ENCODE peak calls at places on chromosomes 16 and 17, in six cellular contexts. P, H, S, Z, L and X are unnamed samples.

GRCh38 chr17:78706271-78706915 is 75.7 kb downstream of the CYTH1 start:
- DNase-seq in P (no peak), H (no peak), S (no peak), Z (no peak), L (no peak), X (peak; percentile 58)

GRCh38 chr17:40615295-40615988 is 32.2 kb downstream of the SMARCE1 start:
- DNase-seq in P (peak; percentile 77), H (peak; percentile 92), S (peak; percentile 46), Z (peak; percentile 90), L (peak; percentile 18), X (peak; percentile 47)

GRCh38 chr16:65534121-65534528 is 412.3 kb upstream of the CDH11 start:
- DNase-seq in P (no peak), H (no peak), S (no peak), Z (no peak), L (no peak), X (peak; percentile 43)

GRCh38 chr16:13150181-13150885 is 248.9 kb downstream of the SHISA9 start:
- DNase-seq in P (no peak), H (no peak), S (no peak), Z (no peak), L (no peak), X (no peak)

GRCh38 chr16:55651841-55652824 is 3.7 kb upstream of the SLC6A2 start:
- DNase-seq in P (no peak), H (no peak), S (no peak), Z (peak; percentile 18), L (no peak), X (no peak)

GRCh38 chr16:86941731-86942468 is 363.6 kb downstream of the FOXL1 start:
- DNase-seq in P (no peak), H (no peak), S (no peak), Z (no peak), L (no peak), X (no peak)

GRCh38 chr17:74972107-74972972 is at the start of gene HID1:
- DNase-seq in P (peak; percentile 91), H (peak; percentile 74), S (no peak), Z (peak; percentile 93), L (peak; percentile 68), X (no peak)

GRCh38 chr16:58125781-58126335 is 3.3 kb downstream of the CFAP20 start:
- DNase-seq in P (no peak), H (peak; percentile 26), S (peak; percentile 46), Z (no peak), L (no peak), X (no peak)

GRCh38 chr16:30368122-30368791 is 2.0 kb downstream of the TBC1D10B start:
- DNase-seq in P (no peak), H (no peak), S (peak; percentile 72), Z (no peak), L (no peak), X (peak; percentile 59)

GRCh38 chr17:37527249-37527851 is 37.7 kb downstream of the DUSP14 start:
- DNase-seq in P (peak; percentile 40), H (peak; percentile 79), S (peak; percentile 63), Z (no peak), L (peak; percentile 14), X (peak; percentile 70)

GRCh38 chr16:54051821-54052220 is 234.8 kb downstream of the IRX3 start:
- DNase-seq in P (no peak), H (no peak), S (no peak), Z (no peak), L (no peak), X (no peak)

GRCh38 chr17:54239291-54239690 is 416.6 kb downstream of the KIF2B start:
- DNase-seq in P (no peak), H (no peak), S (no peak), Z (no peak), L (no peak), X (no peak)

GRCh38 chr17:50259484-50260324 is 14.6 kb upstream of the TMEM92 start:
- DNase-seq in P (no peak), H (no peak), S (no peak), Z (peak; percentile 29), L (no peak), X (no peak)

GRCh38 chr17:70865993-70866804 is 696.9 kb downstream of the KCNJ2 start:
- DNase-seq in P (no peak), H (no peak), S (no peak), Z (no peak), L (no peak), X (no peak)

GRCh38 chr17:46771601-46772012 is 46.9 kb downstream of the WNT3 start:
- DNase-seq in P (no peak), H (peak; percentile 66), S (peak; percentile 28), Z (peak; percentile 72), L (peak; percentile 58), X (no peak)

GRCh38 chr17:45060824-45061605 is at the start of gene NMT1:
- DNase-seq in P (peak; percentile 94), H (peak; percentile 100), S (peak; percentile 100), Z (peak; percentile 100), L (peak; percentile 100), X (peak; percentile 99)

GRCh38 chr16:85916141-85916890 is 17.4 kb downstream of the IRF8 start:
- DNase-seq in P (no peak), H (no peak), S (no peak), Z (no peak), L (no peak), X (no peak)

GRCh38 chr17:63436523-63437110 is 9.5 kb downstream of the CYB561 start:
- DNase-seq in P (peak; percentile 68), H (peak; percentile 50), S (no peak), Z (peak; percentile 83), L (no peak), X (no peak)

GRCh38 chr17:79214940-79215604 is 140.4 kb downstream of the ENGASE start:
- DNase-seq in P (no peak), H (no peak), S (no peak), Z (no peak), L (no peak), X (no peak)

GRCh38 chr16:49588729-49589384 is 215.3 kb downstream of the C16orf78 start:
- DNase-seq in P (peak; percentile 53), H (peak; percentile 65), S (peak; percentile 30), Z (peak; percentile 23), L (no peak), X (peak; percentile 24)

GRCh38 chr16:87702325-87702811 is 63.4 kb downstream of the KLHDC4 start:
- DNase-seq in P (peak; percentile 80), H (peak; percentile 58), S (peak; percentile 36), Z (peak; percentile 71), L (no peak), X (peak; percentile 30)

GRCh38 chr17:16925461-16926060 is 46.4 kb downstream of the TNFRSF13B start:
- DNase-seq in P (no peak), H (no peak), S (no peak), Z (no peak), L (no peak), X (no peak)

GRCh38 chr16:15811778-15812750 is 44.8 kb downstream of the MYH11 start:
- DNase-seq in P (no peak), H (peak; percentile 92), S (peak; percentile 93), Z (no peak), L (peak; percentile 39), X (peak; percentile 86)

GRCh38 chr17:43019418-43019817 is 2.8 kb downstream of the VAT1 start:
- DNase-seq in P (no peak), H (no peak), S (peak; percentile 54), Z (no peak), L (no peak), X (no peak)

GRCh38 chr17:74211141-74211928 is 2.0 kb upstream of the TTYH2 start:
- DNase-seq in P (peak; percentile 73), H (peak; percentile 91), S (peak; percentile 37), Z (peak; percentile 82), L (no peak), X (no peak)

DNA sequence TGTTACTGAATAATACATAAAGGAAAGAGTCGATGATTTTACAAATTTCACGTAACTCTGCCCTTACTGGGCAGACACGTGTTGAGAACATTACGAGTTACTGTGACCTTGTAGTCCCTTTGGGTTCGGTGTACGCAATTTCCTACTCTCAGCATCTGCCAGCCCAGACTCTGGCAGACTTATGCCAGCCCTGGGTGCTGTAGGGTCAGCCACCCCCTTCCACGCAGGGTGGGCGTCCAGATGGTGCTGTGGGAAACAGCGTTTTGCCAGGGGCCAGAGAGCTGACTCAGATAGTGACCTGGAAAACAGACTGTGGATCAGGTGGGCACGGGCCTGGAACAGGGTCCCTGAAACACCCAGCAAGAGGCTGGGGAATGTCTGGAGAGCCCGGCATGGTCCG is 148.9 kb downstream of the RPTOR start:
- DNase-seq in P (no peak), H (no peak), S (no peak), Z (no peak), L (no peak), X (no peak)
- H4K8ac ChIP-seq in P (peak overlapping the region; percentile 46), H (no peak overlapping the region), S (no peak overlapping the region), Z (no peak overlapping the region), L (no peak overlapping the region), X (peak overlapping the region; percentile 33)

DNA sequence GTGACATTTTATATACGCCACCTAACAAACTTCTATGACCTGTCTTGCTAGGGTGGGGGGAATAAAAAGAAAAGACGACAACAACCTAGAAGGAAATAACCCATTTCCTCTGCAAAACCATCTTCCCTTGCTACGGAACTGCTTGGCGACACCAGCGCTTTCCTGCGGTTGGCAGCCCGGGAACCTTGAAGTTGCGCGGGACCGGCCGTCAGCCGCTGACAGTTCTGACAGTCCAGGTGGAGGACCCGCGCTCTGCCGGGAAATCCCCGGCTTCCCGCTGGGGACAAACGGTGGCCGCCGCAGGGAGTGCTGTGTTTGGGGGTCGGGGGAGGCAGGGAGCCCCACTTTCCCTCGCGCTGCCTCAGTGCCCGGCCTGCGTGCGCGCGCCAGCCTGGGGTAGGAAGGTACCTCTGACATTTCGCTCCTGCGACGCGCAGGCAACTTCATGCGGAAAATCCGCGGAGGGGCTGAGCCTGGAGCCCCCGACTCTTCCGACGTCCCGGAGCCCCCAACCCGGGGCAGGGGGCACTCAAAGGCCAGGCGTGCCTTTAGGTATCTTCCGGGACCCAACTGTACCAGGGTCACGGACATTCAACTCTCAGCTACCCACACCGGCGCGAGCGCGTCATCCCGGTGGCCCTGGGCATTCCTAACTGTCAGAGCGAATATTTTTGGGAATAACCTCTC is 516 bp downstream of the SLC16A6 start:
- DNase-seq in P (peak; percentile 71), H (peak; percentile 48), S (peak; percentile 36), Z (peak; percentile 65), L (no peak), X (no peak)
- H4K8ac ChIP-seq in P (no peak overlapping the region), H (no peak overlapping the region), S (no peak overlapping the region), Z (no peak overlapping the region), L (no peak overlapping the region), X (no peak overlapping the region)

DNA sequence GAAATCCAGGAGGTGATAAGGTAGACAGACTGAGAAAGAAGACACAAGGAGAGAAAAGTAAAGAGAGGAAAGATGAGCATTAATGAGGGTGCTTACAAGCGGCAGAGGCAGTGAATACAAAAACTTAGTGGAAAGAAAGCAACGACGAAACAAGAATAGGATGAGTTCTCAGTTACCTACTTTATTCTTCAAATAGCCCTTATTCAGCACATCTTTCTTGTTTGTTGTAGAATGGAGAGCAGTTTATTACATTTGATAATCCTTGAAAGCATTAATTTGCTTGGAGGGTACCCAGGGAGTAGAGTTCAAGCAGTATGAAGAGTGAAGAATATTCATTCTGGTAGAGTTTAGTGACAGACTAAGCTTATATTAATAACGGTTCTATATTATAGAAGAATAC is 22.4 kb downstream of the PAFAH1B1 start:
- DNase-seq in P (no peak), H (no peak), S (no peak), Z (no peak), L (no peak), X (no peak)
- H4K8ac ChIP-seq in P (no peak overlapping the region), H (no peak overlapping the region), S (no peak overlapping the region), Z (no peak overlapping the region), L (no peak overlapping the region), X (no peak overlapping the region)

DNA sequence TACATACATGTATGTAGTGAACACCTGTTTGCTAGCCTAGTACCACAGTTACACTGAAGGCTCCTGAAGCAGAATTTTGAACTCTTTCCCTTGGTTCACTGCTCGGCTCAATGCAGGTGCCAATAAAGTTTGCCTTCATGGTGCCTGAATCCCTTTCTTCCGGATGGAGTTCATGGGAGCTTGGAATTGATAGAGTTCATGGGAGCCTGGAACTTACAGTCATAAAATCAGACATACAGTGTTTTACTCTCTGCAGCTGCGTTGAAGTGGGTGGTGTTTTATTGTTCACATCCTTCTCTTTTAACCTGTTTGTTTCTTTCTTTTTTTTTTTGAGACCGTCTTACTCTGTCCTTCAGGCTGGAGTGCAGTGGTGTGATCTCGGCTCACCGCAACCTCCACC is 29.2 kb upstream of the ABR start:
- DNase-seq in P (no peak), H (no peak), S (no peak), Z (no peak), L (no peak), X (no peak)
- H4K8ac ChIP-seq in P (no peak overlapping the region), H (no peak overlapping the region), S (no peak overlapping the region), Z (no peak overlapping the region), L (no peak overlapping the region), X (no peak overlapping the region)